ENCODE peak calls at places on chromosomes 6 and 20, in five cellular contexts. K is endodermal cell, J is cardiac muscle cell, X is right lobe of liver, D is cardiac fibroblast. S is an unnamed sample.

GRCh38 chr20:33908351-33908750 is 85.4 kb upstream of the RALY start:
- DNase-seq in J (peak), D (no peak), K (no peak), X (no peak), S (no peak)

GRCh38 chr6:108782231-108783041 is 65.8 kb upstream of the ARMC2 start:
- DNase-seq in X (peak), D (peak), J (peak), K (peak), S (peak)

GRCh38 chr20:4070323-4071176 is 55.2 kb upstream of the RNF24 start:
- DNase-seq in K (peak), J (no peak), X (no peak), D (no peak), S (no peak)

GRCh38 chr6:13874191-13874549 is 50.6 kb upstream of the RNF182 start:
- DNase-seq in D (no peak), J (no peak), X (no peak), K (no peak), S (no peak)

GRCh38 chr6:125363010-125363359 is 61.2 kb upstream of the HDDC2 start:
- DNase-seq in D (peak), X (no peak), J (no peak), K (no peak), S (no peak)

GRCh38 chr20:33280000-33280680 is 2.9 kb upstream of the BPIFB1 start:
- DNase-seq in X (no peak), J (no peak), K (peak), D (no peak), S (no peak)

GRCh38 chr20:20837574-20838021 is 125.2 kb upstream of the RALGAPA2 start:
- DNase-seq in J (peak), K (peak), D (peak), X (peak), S (peak)

GRCh38 chr6:8130399-8130798 is 28.1 kb upstream of the EEF1E1 start:
- DNase-seq in J (peak), K (no peak), D (peak), X (no peak), S (no peak)

GRCh38 chr6:119446623-119447008 is 97.1 kb upstream of the MAN1A1 start:
- DNase-seq in K (no peak), X (no peak), D (peak), J (peak), S (no peak)

DNA sequence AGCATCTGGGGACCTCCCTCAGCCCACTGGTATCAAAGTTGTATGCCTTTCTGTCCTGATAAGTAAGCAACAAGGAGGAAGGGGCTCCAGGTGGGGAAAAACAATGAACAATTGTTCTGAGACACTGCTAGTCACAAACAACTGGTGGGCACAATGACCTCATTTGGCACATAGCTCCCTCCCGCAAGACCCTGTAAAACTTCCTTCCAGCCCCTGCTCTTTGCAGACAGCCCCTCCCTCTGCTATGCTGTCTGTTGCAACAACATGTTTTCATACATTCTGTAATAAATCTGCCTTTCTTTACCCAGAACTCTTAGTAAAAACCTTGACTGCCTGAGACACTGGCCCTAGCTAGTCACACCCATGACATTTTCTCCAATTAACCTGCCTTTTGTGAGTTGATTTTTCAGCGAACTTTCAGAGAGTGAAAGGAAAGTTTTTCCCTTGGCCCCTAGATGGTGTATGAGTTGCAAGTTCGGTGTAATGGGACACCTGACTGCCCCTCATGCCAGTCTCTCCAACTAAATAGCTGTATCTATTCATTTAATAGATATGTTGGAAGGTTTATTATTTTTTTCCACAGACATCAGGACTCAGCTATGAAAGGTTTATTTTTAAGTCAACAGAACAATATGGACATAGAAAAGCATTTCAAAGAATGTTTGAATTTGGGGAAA is 142.3 kb upstream of the SLC22A16 start:
- DNase-seq in D (peak), X (no peak), J (no peak), K (peak), S (no peak)
- TF ChIP-seq CTCF in D (peak), X (peak), J (peak), K (peak), S (peak)

DNA sequence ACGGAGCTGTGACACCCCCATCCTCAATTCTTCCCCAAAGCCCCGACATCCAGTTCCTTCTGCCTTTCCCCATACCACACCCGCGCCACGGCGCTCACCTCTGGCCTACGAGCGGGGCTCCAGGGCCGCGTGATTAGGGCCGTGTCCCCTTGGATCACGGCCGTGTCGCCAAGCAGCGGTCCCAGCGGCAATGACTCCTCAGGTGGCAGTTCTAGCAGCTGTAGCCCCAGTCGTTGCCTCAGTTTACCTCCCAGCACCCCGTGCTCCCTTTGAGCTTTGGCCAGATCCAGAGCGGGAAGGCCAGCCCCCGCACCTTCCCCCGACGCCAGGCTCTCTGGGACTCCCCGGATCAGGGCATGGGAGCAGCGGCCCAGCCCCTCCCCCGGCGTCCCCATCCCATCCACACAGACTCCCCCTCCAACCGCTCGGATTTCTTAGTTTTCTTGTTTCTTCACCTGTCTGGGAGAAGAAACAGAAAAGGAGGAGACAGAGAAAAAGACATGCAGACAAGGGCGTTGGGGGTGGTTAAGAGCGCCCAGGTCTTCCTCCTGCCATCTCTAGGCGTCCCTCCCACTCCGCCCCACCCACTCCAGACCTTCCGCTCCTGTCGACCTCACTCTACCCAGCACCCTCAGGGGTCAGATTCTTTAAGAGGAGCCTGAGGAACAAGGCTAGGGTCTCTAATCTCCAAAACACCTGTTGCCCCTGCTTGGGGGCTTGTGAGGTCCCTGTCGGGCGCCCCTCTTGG is at the start of gene DDAH2:
- DNase-seq in K (no peak), D (no peak), X (peak), J (no peak), S (no peak)
- TF ChIP-seq CTCF in K (peak), D (peak), X (no peak), J (peak), S (no peak)

GRCh38 chr6:20013485-20013884 is 176.3 kb downstream of the ID4 start:
- DNase-seq in D (no peak), J (no peak), K (no peak), X (no peak), S (no peak)

DNA sequence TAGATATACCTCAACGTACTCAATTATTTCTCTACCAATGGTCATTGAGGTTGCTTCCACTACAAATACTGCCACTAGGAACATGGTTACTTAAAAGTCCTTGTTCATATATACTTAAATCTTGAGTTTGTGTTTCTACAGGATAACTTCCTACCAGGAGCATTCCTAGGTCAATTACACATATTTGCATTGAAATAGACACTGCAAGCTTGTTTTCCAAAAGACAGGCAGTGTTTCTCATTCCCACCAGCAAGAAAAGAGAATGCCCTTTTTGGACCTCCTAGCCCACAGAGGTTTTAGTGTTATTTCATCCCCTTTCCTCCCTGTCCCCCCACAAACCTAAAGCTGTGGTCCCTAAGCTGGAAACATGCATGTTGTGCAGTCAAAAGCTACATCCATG is 177.3 kb downstream of the ID4 start:
- DNase-seq in D (no peak), X (no peak), K (no peak), J (no peak), S (no peak)
- TF ChIP-seq CTCF in D (no peak), X (no peak), K (no peak), J (no peak), S (no peak)

DNA sequence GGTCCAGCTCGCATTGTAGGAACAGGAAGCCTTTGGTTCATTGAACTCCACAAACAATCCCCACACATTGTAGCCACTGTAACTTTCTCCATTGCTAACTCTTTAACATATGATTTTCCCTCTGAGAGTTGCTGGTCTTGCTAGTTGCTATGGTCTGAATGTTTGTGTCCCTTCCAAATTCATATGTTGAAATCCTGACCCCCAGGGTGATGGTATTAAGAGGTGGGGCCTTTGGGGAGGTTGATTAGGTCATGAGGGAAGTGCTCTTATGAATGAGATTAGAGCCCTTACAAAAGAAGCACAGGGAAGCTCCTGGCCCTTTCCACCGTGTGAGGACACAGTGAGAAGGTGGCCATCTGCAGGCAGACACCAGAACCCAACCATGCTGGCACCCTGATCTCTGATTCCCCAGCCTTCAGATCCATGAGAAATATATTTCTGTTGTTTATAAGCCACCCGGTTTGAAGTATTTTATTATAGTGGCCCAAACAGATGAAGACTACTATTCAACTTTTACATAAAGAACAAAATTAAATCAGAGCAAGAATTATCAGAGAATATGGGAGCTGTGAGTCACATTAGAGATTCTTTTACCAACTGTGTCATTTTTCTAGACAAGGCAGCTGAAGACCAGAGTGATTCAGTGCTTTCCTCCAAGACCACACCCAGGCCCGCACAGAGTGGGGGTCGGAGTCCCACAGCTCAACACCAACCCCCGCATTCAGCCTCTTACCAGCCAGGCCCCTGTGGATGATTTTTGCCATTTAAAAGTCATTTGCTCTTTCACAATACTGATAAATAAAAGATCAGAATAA is 143.0 kb downstream of the SAMD5 start:
- DNase-seq in D (peak), K (peak), X (peak), J (peak), S (no peak)
- TF ChIP-seq CTCF in D (no peak), K (peak), X (peak), J (peak), S (no peak)

GRCh38 chr6:5003604-5004372 is at the start of gene RPP40:
- DNase-seq in X (peak), K (peak), D (peak), J (peak), S (peak)
- TF ChIP-seq CTCF in X (peak), K (peak), D (peak), J (peak), S (peak)

GRCh38 chr20:22407237-22408193 is 176.9 kb downstream of the FOXA2 start:
- DNase-seq in K (no peak), X (no peak), J (no peak), D (no peak), S (no peak)
- TF ChIP-seq CTCF in K (no peak), X (no peak), J (no peak), D (no peak), S (no peak)

GRCh38 chr6:52022675-52023074 is 64.7 kb downstream of the PKHD1 start:
- DNase-seq in J (no peak), X (no peak), K (no peak), D (no peak), S (no peak)
- TF ChIP-seq CTCF in J (no peak), X (no peak), K (no peak), D (no peak), S (no peak)

GRCh38 chr20:48012401-48012974 is 227.2 kb upstream of the SULF2 start:
- DNase-seq in J (peak), X (no peak), D (peak), K (peak), S (no peak)
- TF ChIP-seq CTCF in J (peak), X (no peak), D (no peak), K (peak), S (peak)

GRCh38 chr6:159461998-159462397 is 231.0 kb downstream of the SOD2 start:
- DNase-seq in D (no peak), J (no peak), K (no peak), X (no peak), S (no peak)

GRCh38 chr6:159461266-159461665 is 231.8 kb downstream of the SOD2 start:
- DNase-seq in X (no peak), J (no peak), K (no peak), D (no peak), S (no peak)

GRCh38 chr6:159464827-159465226 is 228.2 kb downstream of the SOD2 start:
- DNase-seq in D (no peak), J (no peak), K (no peak), X (no peak), S (no peak)

GRCh38 chr6:159462446-159462845 is 230.6 kb downstream of the SOD2 start:
- DNase-seq in K (no peak), D (no peak), J (peak), X (no peak), S (no peak)

DNA sequence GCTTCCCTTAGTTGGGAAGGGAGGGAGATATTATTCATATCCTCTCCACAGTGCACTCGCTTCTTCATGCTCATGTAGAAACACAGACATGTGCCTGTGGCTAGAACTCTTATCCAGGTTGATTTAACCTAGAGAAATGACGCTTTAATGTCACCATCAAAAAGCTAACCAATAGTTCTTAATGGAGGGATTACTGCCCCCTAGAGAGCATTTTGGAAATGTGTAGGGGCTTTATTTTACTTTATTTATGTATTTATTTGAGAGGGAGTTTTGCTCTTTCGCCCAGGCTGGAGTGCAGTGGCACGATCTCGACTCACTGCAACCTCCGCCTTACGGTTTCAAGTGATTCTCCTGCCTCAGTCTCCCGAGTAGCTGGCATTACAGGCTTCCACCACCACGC is 229.6 kb downstream of the SOD2 start:
- DNase-seq in X (no peak), D (peak), J (peak), K (no peak), S (no peak)
- TF ChIP-seq CTCF in X (peak), D (peak), J (peak), K (peak), S (peak)

GRCh38 chr6:4957521-4958231 is 46.2 kb downstream of the RPP40 start:
- DNase-seq in X (no peak), J (no peak), D (peak), K (peak), S (no peak)
- TF ChIP-seq CTCF in X (peak), J (peak), D (peak), K (peak), S (peak)